ENCODE peak calls at places on chromosomes 13 and 19, in nine cellular contexts. E, O, S, F, X, G, B, V and C are unnamed samples. For H3K4me1 and H3K27me3, the result is how much of the 10 kb centered on the place peaks cover.

GRCh38 chr19:2770055-2771013 is 12.7 kb downstream of the SGTA start:
- DNase-seq in E (no peak), O (no peak), S (peak), F (peak), X (no peak), G (peak), B (peak), V (no peak), C (no peak)

GRCh38 chr19:40567750-40568494 is 8.8 kb upstream of the SHKBP1 start:
- DNase-seq in E (no peak), O (no peak), S (no peak), F (no peak), X (no peak), G (no peak), B (no peak), V (no peak), C (no peak)

GRCh38 chr19:47580397-47580796 is 7.4 kb upstream of the ZNF541 start:
- DNase-seq in E (no peak), O (no peak), S (no peak), F (no peak), X (no peak), G (no peak), B (no peak), V (no peak), C (no peak)

GRCh38 chr13:26989261-26990007 is 182.2 kb downstream of the USP12 start:
- DNase-seq in E (no peak), O (no peak), S (peak), F (no peak), X (no peak), G (no peak), B (no peak), V (no peak), C (no peak)

GRCh38 chr13:60012503-60012902 is 151.2 kb downstream of the DIAPH3 start:
- DNase-seq in E (no peak), O (no peak), S (peak), F (no peak), X (no peak), G (no peak), B (no peak), V (peak), C (no peak)

GRCh38 chr13:105971720-105972119 is 563.7 kb downstream of the EFNB2 start:
- DNase-seq in E (no peak), O (no peak), S (no peak), F (no peak), X (no peak), G (no peak), B (no peak), V (no peak), C (no peak)

GRCh38 chr19:58338825-58339558 is 12.2 kb downstream of the ZSCAN22 start:
- DNase-seq in E (no peak), O (no peak), S (no peak), F (no peak), X (no peak), G (peak), B (no peak), V (no peak), C (no peak)

GRCh38 chr19:49502866-49503581 is 6.8 kb downstream of the RPS11 start:
- DNase-seq in E (peak), O (no peak), S (peak), F (no peak), X (peak), G (peak), B (peak), V (peak), C (peak)

GRCh38 chr13:26412263-26412662 is 145.2 kb upstream of the WASF3 start:
- DNase-seq in E (no peak), O (no peak), S (no peak), F (no peak), X (peak), G (no peak), B (no peak), V (no peak), C (no peak)

GRCh38 chr13:88601949-88602348 is 930.8 kb downstream of the SLITRK5 start:
- DNase-seq in E (no peak), O (no peak), S (no peak), F (no peak), X (no peak), G (no peak), B (no peak), V (no peak), C (no peak)

GRCh38 chr19:16386619-16387240 is 62.1 kb downstream of the KLF2 start:
- DNase-seq in E (peak), O (peak), S (no peak), F (peak), X (peak), G (peak), B (peak), V (peak), C (no peak)

GRCh38 chr19:54552913-54553310 is 20.7 kb upstream of the LILRA2 start:
- DNase-seq in E (no peak), O (no peak), S (no peak), F (no peak), X (no peak), G (no peak), B (no peak), V (no peak), C (no peak)

GRCh38 chr19:50300814-50301606 is 28.2 kb downstream of the KCNC3 start:
- DNase-seq in E (no peak), O (peak), S (no peak), F (no peak), X (peak), G (peak), B (no peak), V (no peak), C (no peak)

GRCh38 chr19:47492137-47492533 is 8.1 kb upstream of the KPTN start:
- DNase-seq in E (no peak), O (no peak), S (no peak), F (no peak), X (no peak), G (no peak), B (no peak), V (no peak), C (no peak)

GRCh38 chr13:81089758-81090157 is 748.8 kb upstream of the SPRY2 start:
- DNase-seq in E (no peak), O (no peak), S (no peak), F (no peak), X (no peak), G (no peak), B (no peak), V (no peak), C (no peak)

GRCh38 chr13:33953203-33953602 is 135.3 kb downstream of the RFC3 start:
- DNase-seq in E (no peak), O (no peak), S (no peak), F (no peak), X (no peak), G (peak), B (no peak), V (no peak), C (no peak)

GRCh38 chr19:28864577-28865042 is 348.3 kb downstream of the UQCRFS1 start:
- DNase-seq in E (no peak), O (peak), S (peak), F (peak), X (no peak), G (peak), B (peak), V (peak), C (no peak)

GRCh38 chr13:40170982-40171381 is 495.5 kb downstream of the FOXO1 start:
- DNase-seq in E (no peak), O (no peak), S (no peak), F (peak), X (no peak), G (no peak), B (no peak), V (no peak), C (no peak)

GRCh38 chr19:19120308-19121156 is 17.7 kb downstream of the TMEM161A start:
- DNase-seq in E (peak), O (no peak), S (peak), F (peak), X (peak), G (peak), B (peak), V (peak), C (no peak)

GRCh38 chr19:49689133-49690072 is at the start of gene ADM5:
- DNase-seq in E (no peak), O (peak), S (peak), F (no peak), X (no peak), G (no peak), B (no peak), V (peak), C (no peak)

GRCh38 chr13:54356209-54356608 is 1327.6 kb downstream of the OLFM4 start:
- DNase-seq in E (no peak), O (no peak), S (no peak), F (no peak), X (no peak), G (no peak), B (no peak), V (no peak), C (no peak)

GRCh38 chr19:52095172-52096014 is at the start of gene ZNF841:
- DNase-seq in E (peak), O (peak), S (peak), F (peak), X (peak), G (peak), B (peak), V (peak), C (no peak)
- TF ChIP-seq POLR2A in E (peak), O (peak), S (peak), F (peak), X (peak), G (peak), B (no peak), V (no peak), C (no peak)

DNA sequence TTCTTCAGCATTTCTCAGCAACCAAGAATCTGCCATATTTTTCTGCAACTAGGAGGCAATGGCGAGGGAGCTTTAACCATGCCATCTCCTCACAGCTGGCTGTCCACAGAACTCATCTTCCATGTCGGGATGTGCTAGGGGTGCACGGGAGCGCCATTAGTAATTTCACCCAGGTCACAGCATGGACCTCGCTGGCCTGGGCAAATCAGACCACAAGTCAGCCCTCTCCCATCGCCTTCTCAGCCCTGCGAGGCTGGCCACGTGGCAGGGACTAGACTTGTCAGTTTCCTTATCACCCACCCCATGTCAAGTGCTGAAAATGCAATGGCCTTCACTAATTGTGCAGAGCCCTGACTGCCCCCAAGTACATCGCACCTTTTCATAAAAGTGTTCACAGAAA is 15.7 kb downstream of the COL4A1 start:
- DNase-seq in E (no peak), O (no peak), S (no peak), F (no peak), X (no peak), G (no peak), B (no peak), V (no peak), C (no peak)
- H3K4me1 ChIP-seq in E (under half), O (under half), S (under half), F (under half), X (under half), G (under half), B (under half), V (under half), C (under half)

GRCh38 chr13:99086149-99086868 is 108.4 kb upstream of the DOCK9 start:
- DNase-seq in E (peak), O (peak), S (peak), F (peak), X (no peak), G (peak), B (peak), V (peak), C (no peak)

GRCh38 chr13:99085139-99085845 is 107.4 kb upstream of the DOCK9 start:
- DNase-seq in E (peak), O (no peak), S (no peak), F (no peak), X (no peak), G (no peak), B (peak), V (no peak), C (no peak)

GRCh38 chr13:99086869-99087129 is 108.9 kb upstream of the DOCK9 start:
- DNase-seq in E (no peak), O (peak), S (peak), F (peak), X (no peak), G (no peak), B (no peak), V (no peak), C (no peak)

GRCh38 chr13:99087130-99087953 is 109.5 kb upstream of the DOCK9 start:
- DNase-seq in E (peak), O (peak), S (peak), F (peak), X (peak), G (peak), B (peak), V (peak), C (peak)

DNA sequence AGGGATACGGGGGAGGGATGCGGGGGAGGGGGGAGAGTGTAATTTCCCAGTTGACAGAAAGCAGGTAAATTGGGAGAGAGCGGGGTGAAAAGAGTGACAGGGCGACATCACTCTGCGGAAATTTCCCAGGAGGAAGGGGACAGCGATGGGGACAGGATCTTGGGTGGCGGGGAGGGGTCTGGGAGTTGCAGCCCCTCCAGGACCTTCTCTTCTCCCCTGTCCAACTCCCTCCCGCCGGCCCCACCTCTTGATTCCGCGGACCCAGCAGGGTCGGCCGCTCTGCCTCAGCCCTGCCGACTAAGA is 107.9 kb upstream of the DOCK9 start:
- DNase-seq in E (no peak), O (no peak), S (no peak), F (no peak), X (no peak), G (no peak), B (no peak), V (no peak), C (no peak)
- H3K27me3 ChIP-seq in E (under half), O (under half), S (under half), F (half or more), X (under half), G (under half), B (under half), V (under half), C (under half)

GRCh38 chr19:55643003-55643732 is at the start of gene ZNF581:
- DNase-seq in E (no peak), O (peak), S (peak), F (peak), X (peak), G (peak), B (peak), V (peak), C (no peak)
- TF ChIP-seq POLR2A in E (peak), O (no peak), S (peak), F (peak), X (no peak), G (peak), B (no peak), V (no peak), C (no peak)

DNA sequence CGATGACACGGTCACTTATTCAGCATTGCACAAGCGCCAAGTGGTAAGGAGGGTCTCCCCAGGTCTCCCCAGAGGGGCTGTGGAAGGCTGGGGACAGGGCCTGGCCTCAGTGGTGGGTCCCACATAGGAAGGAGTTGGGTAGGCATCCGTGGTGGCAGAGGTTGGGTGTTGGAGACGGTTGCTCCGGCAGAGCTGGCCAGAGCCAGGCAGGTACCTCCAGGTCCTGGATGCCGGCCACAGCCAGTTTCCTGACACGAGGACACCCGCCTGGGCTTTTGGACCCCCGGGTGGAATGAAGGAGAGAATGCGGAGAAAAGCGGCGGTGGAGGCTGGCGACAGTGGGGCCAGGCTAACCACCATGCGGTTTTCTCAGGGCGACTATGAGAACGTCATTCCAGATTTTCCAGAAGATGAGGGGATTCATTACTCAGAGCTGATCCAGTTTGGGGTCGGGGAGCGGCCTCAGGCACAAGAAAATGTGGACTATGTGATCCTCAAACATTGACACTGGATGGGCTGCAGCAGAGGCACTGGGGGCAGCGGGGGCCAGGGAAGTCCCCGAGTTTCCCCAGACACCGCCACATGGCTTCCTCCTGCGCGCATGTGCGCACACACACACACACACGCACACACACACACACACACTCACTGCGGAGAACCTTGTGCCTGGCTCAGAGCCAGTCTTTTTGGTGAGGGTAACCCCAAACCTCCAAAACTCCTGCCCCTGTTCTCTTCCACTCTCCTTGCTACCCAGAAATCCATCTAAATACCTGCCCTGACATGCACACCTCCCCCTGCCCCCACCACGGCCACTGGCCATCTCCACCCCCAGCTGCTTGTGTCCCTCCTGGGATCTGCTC is 1.3 kb upstream of the FFAR1 start:
- DNase-seq in E (no peak), O (no peak), S (peak), F (no peak), X (peak), G (no peak), B (no peak), V (peak), C (peak)
- H3K4me1 ChIP-seq in E (under half), O (under half), S (under half), F (under half), X (under half), G (under half), B (under half), V (under half), C (under half)

GRCh38 chr19:51610576-51610975 is 19.6 kb downstream of the SIGLEC5 start:
- DNase-seq in E (no peak), O (no peak), S (no peak), F (no peak), X (no peak), G (no peak), B (no peak), V (no peak), C (no peak)
- H3K27me3 ChIP-seq in E (under half), O (under half), S (under half), F (under half), X (under half), G (under half), B (under half), V (under half), C (under half)

GRCh38 chr13:98571955-98572662 is 4.8 kb downstream of the STK24 start:
- DNase-seq in E (no peak), O (no peak), S (peak), F (peak), X (peak), G (peak), B (no peak), V (no peak), C (no peak)
- TF ChIP-seq POLR2A in E (peak), O (no peak), S (peak), F (no peak), X (no peak), G (no peak), B (no peak), V (no peak), C (no peak)

GRCh38 chr19:10881403-10882107 is 10.2 kb downstream of the CARM1 start:
- DNase-seq in E (peak), O (no peak), S (no peak), F (no peak), X (no peak), G (no peak), B (no peak), V (no peak), C (no peak)
- H3K4me1 ChIP-seq in E (half or more), O (under half), S (under half), F (under half), X (half or more), G (under half), B (under half), V (under half), C (half or more)

GRCh38 chr13:51818771-51819511 is 15.0 kb upstream of the DHRS12 start:
- DNase-seq in E (no peak), O (no peak), S (no peak), F (no peak), X (no peak), G (peak), B (no peak), V (peak), C (no peak)

GRCh38 chr13:51819544-51819943 is 15.6 kb upstream of the DHRS12 start:
- DNase-seq in E (no peak), O (no peak), S (no peak), F (no peak), X (no peak), G (no peak), B (no peak), V (no peak), C (no peak)

GRCh38 chr13:51817717-51818116 is 13.8 kb upstream of the DHRS12 start:
- DNase-seq in E (no peak), O (no peak), S (no peak), F (no peak), X (no peak), G (no peak), B (no peak), V (no peak), C (no peak)

GRCh38 chr13:51816604-51817254 is 12.8 kb upstream of the DHRS12 start:
- DNase-seq in E (peak), O (no peak), S (no peak), F (no peak), X (no peak), G (no peak), B (no peak), V (no peak), C (no peak)

DNA sequence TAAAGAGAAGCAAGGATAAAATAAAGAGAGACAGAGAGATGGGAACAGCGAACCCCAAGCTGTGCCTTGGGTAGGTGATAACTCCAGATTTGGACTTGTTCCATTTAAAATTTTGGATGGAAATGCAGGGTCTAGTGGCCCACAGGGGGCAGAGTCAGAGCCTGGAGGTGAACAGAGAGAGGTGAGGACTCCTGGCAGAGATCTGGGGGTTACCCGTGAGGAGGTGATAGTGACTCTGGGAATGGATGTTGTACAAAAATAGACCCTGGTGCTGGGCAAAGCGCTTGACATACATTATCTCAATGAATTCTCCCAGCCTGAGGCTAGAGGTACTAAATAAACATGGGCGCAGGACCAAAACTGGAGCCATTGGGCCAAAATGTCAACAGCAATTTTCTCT is 14.3 kb upstream of the DHRS12 start:
- DNase-seq in E (no peak), O (no peak), S (no peak), F (peak), X (no peak), G (no peak), B (no peak), V (no peak), C (no peak)
- H3K27me3 ChIP-seq in E (under half), O (under half), S (under half), F (under half), X (under half), G (half or more), B (under half), V (under half), C (under half)